ENCODE peak calls at places on chromosomes 1 and 21, in ten cellular contexts. F, G, B, R, S, D, U, O, Z and I are unnamed samples.

GRCh38 chr1:228804640-228805413 is 69.5 kb downstream of the RHOU start:
- DNase-seq in F (no peak), G (peak), B (no peak), R (no peak), S (no peak), D (no peak), U (no peak), O (no peak), Z (no peak), I (no peak)

GRCh38 chr1:115116511-115116910 is 27.2 kb upstream of the TSPAN2 start:
- DNase-seq in F (no peak), G (no peak), B (no peak), R (no peak), S (no peak), D (no peak), U (no peak), O (no peak), Z (no peak), I (no peak)

GRCh38 chr21:45082715-45083114 is 8.3 kb downstream of the ADARB1 start:
- DNase-seq in F (no peak), G (no peak), B (no peak), R (no peak), S (no peak), D (no peak), U (no peak), O (no peak), Z (no peak), I (peak)

GRCh38 chr1:171984850-171985485 is 143.7 kb downstream of the DNM3 start:
- DNase-seq in F (no peak), G (no peak), B (peak), R (peak), S (peak), D (no peak), U (peak), O (peak), Z (no peak), I (peak)

GRCh38 chr1:155241069-155241679 is 14.1 kb downstream of the ENTREP3 start:
- DNase-seq in F (no peak), G (peak), B (peak), R (peak), S (peak), D (no peak), U (peak), O (peak), Z (no peak), I (peak)

GRCh38 chr1:212665241-212666115 is 34.2 kb downstream of the BATF3 start:
- DNase-seq in F (peak), G (peak), B (peak), R (peak), S (peak), D (peak), U (peak), O (peak), Z (no peak), I (peak)

GRCh38 chr1:228336308-228337030 is 70.2 kb downstream of the TRIM11 start:
- DNase-seq in F (no peak), G (no peak), B (no peak), R (no peak), S (no peak), D (no peak), U (no peak), O (no peak), Z (peak), I (no peak)

GRCh38 chr1:41333146-41333784 is 28.0 kb upstream of the FOXO6 start:
- DNase-seq in F (no peak), G (peak), B (peak), R (peak), S (peak), D (no peak), U (no peak), O (peak), Z (no peak), I (no peak)

GRCh38 chr1:55632058-55632457 is 416.9 kb upstream of the USP24 start:
- DNase-seq in F (no peak), G (no peak), B (peak), R (no peak), S (no peak), D (no peak), U (no peak), O (peak), Z (no peak), I (no peak)

GRCh38 chr1:221439008-221439733 is 302.7 kb downstream of the DUSP10 start:
- DNase-seq in F (no peak), G (peak), B (peak), R (peak), S (peak), D (no peak), U (peak), O (peak), Z (no peak), I (peak)

GRCh38 chr21:37862536-37862935 is 53.7 kb downstream of the KCNJ6 start:
- DNase-seq in F (no peak), G (no peak), B (no peak), R (no peak), S (peak), D (no peak), U (peak), O (peak), Z (no peak), I (peak)

GRCh38 chr1:147504801-147505303 is 36.4 kb upstream of the BCL9 start:
- DNase-seq in F (no peak), G (no peak), B (no peak), R (peak), S (peak), D (peak), U (peak), O (peak), Z (no peak), I (peak)

GRCh38 chr1:15848143-15848928 is 829 bp downstream of the SPEN start:
- DNase-seq in F (peak), G (peak), B (no peak), R (peak), S (peak), D (peak), U (peak), O (no peak), Z (no peak), I (peak)

GRCh38 chr1:243345205-243345604 is 89.4 kb downstream of the SDCCAG8 start:
- DNase-seq in F (no peak), G (no peak), B (no peak), R (peak), S (no peak), D (no peak), U (peak), O (peak), Z (no peak), I (peak)

GRCh38 chr1:108590947-108591346 is 31.0 kb downstream of the EEIG2 start:
- DNase-seq in F (no peak), G (no peak), B (peak), R (peak), S (peak), D (no peak), U (no peak), O (peak), Z (no peak), I (peak)

GRCh38 chr1:39701092-39701460 is 9.8 kb upstream of the HPCAL4 start:
- DNase-seq in F (no peak), G (peak), B (no peak), R (no peak), S (peak), D (no peak), U (peak), O (peak), Z (no peak), I (no peak)

GRCh38 chr1:83931658-83932253 is 67.2 kb downstream of the TTLL7 start:
- DNase-seq in F (no peak), G (no peak), B (peak), R (peak), S (peak), D (no peak), U (peak), O (peak), Z (no peak), I (peak)

GRCh38 chr1:160095382-160096105 is 2.9 kb downstream of the IGSF8 start:
- DNase-seq in F (no peak), G (no peak), B (no peak), R (no peak), S (no peak), D (no peak), U (peak), O (no peak), Z (no peak), I (no peak)

GRCh38 chr1:27539901-27540861 is 50.2 kb upstream of the WASF2 start:
- DNase-seq in F (no peak), G (no peak), B (peak), R (no peak), S (peak), D (no peak), U (peak), O (peak), Z (peak), I (no peak)

GRCh38 chr1:28091043-28091781 is 2.8 kb upstream of the EYA3 start:
- DNase-seq in F (peak), G (peak), B (no peak), R (peak), S (peak), D (peak), U (peak), O (peak), Z (no peak), I (peak)

GRCh38 chr1:160858127-160858909 is 4.4 kb downstream of the CD244 start:
- DNase-seq in F (no peak), G (no peak), B (no peak), R (no peak), S (no peak), D (no peak), U (peak), O (no peak), Z (no peak), I (peak)